ENCODE peak calls at places on chromosomes 6 and 20, in six cellular contexts. J, H, Q, K, A and D are unnamed samples.

GRCh38 chr20:23340524-23340923 is 10.1 kb upstream of the NXT1 start:
- DNase-seq in A (peak; percentile 69), J (peak; percentile 75), K (peak; percentile 64), Q (no peak), H (peak; percentile 68), D (peak; percentile 68)

GRCh38 chr20:5608104-5608447 is 142.1 kb upstream of the SHLD1 start:
- DNase-seq in A (no peak), H (no peak), J (no peak), Q (no peak), K (no peak), D (no peak)

GRCh38 chr20:22389836-22390542 is 194.4 kb downstream of the FOXA2 start:
- DNase-seq in H (no peak), Q (no peak), A (no peak), K (no peak), J (no peak), D (no peak)

GRCh38 chr6:96522469-96523009 is 933 bp downstream of the UFL1 start:
- DNase-seq in H (no peak), J (no peak), Q (no peak), K (peak; percentile 27), A (peak; percentile 14), D (no peak)

GRCh38 chr20:43915209-43916072 is 789 bp downstream of the TOX2 start:
- DNase-seq in A (peak; percentile 23), J (no peak), H (no peak), K (peak; percentile 54), Q (peak; percentile 61), D (peak; percentile 67)

GRCh38 chr20:32968833-32969241 is 35.4 kb downstream of the SUN5 start:
- DNase-seq in H (no peak), Q (no peak), K (peak; percentile 71), J (no peak), A (no peak), D (peak; percentile 4)

GRCh38 chr20:51046021-51046985 is 23.4 kb upstream of the KCNG1 start:
- DNase-seq in K (no peak), A (no peak), H (no peak), Q (no peak), J (no peak), D (no peak)

GRCh38 chr20:3592931-3593330 is 70.3 kb downstream of the GFRA4 start:
- DNase-seq in Q (no peak), H (no peak), J (no peak), A (no peak), K (no peak), D (no peak)

GRCh38 chr6:144344651-144345050 is 59.5 kb downstream of the UTRN start:
- DNase-seq in J (no peak), Q (no peak), H (no peak), K (peak; percentile 63), A (no peak), D (no peak)

GRCh38 chr6:169985121-169986015 is 233.9 kb downstream of the ERMARD start:
- DNase-seq in H (no peak), J (no peak), K (no peak), Q (no peak), A (no peak), D (no peak)

GRCh38 chr6:12415980-12416598 is 125.9 kb downstream of the EDN1 start:
- DNase-seq in Q (no peak), H (no peak), J (no peak), K (no peak), A (no peak), D (no peak)

GRCh38 chr20:61844621-61845020 is 221.1 kb downstream of the TAF4 start:
- DNase-seq in K (no peak), H (no peak), Q (peak; percentile 45), A (no peak), J (peak; percentile 38), D (no peak)

GRCh38 chr20:22862645-22863230 is 172.4 kb upstream of the SSTR4 start:
- DNase-seq in K (no peak), H (no peak), J (no peak), Q (no peak), A (no peak), D (no peak)

GRCh38 chr6:17986656-17987575 is 519 bp downstream of the KIF13A start:
- DNase-seq in J (peak; percentile 78), A (peak; percentile 39), H (peak; percentile 46), Q (peak; percentile 77), K (peak; percentile 13), D (peak; percentile 54)

GRCh38 chr20:1720845-1721475 is 63.4 kb upstream of the SIRPG start:
- DNase-seq in A (no peak), H (no peak), Q (no peak), K (no peak), J (no peak), D (no peak)

GRCh38 chr6:90156861-90157260 is 139.8 kb downstream of the BACH2 start:
- DNase-seq in K (peak; percentile 71), J (no peak), A (no peak), Q (no peak), H (no peak), D (no peak)

GRCh38 chr6:139996253-139996834 is 621.9 kb upstream of the CITED2 start:
- DNase-seq in A (no peak), H (no peak), J (no peak), K (peak; percentile 5), Q (no peak), D (no peak)

GRCh38 chr6:157628463-157628862 is 194.6 kb upstream of the SNX9 start:
- DNase-seq in A (no peak), J (no peak), K (no peak), H (no peak), Q (no peak), D (no peak)

GRCh38 chr6:159758031-159759001 is 3.5 kb upstream of the ACAT2 start:
- DNase-seq in K (no peak), H (no peak), A (peak; percentile 81), J (no peak), Q (no peak), D (no peak)

GRCh38 chr6:143234686-143235085 is 174.0 kb downstream of the AIG1 start:
- DNase-seq in A (no peak), J (no peak), Q (no peak), K (no peak), H (no peak), D (no peak)

GRCh38 chr20:16490696-16491095 is 82.6 kb downstream of the KIF16B start:
- DNase-seq in J (no peak), H (no peak), Q (no peak), A (no peak), K (no peak), D (no peak)

GRCh38 chr6:11358904-11359840 is 126.7 kb upstream of the NEDD9 start:
- DNase-seq in J (no peak), A (no peak), Q (no peak), K (no peak), H (no peak), D (no peak)

GRCh38 chr6:143457563-143458359 is 7.2 kb downstream of the PEX3 start:
- DNase-seq in A (peak; percentile 21), J (no peak), K (no peak), Q (no peak), H (no peak), D (no peak)

GRCh38 chr6:125888989-125889656 is 67.4 kb upstream of the HINT3 start:
- DNase-seq in A (peak; percentile 40), J (no peak), K (peak; percentile 29), Q (no peak), H (no peak), D (peak; percentile 12)
- TF ChIP-seq CTCF in A (peak; percentile 50), J (peak; percentile 17), K (peak; percentile 65), Q (no peak), H (no peak), D (peak; percentile 25)

GRCh38 chr20:47066484-47067270 is 172.0 kb downstream of the EYA2 start:
- DNase-seq in A (peak; percentile 91), H (no peak), Q (no peak), J (no peak), K (no peak), D (no peak)

GRCh38 chr20:47061549-47061948 is 166.9 kb downstream of the EYA2 start:
- DNase-seq in A (no peak), J (no peak), K (no peak), H (no peak), Q (no peak), D (no peak)

GRCh38 chr20:47062226-47062880 is 167.7 kb downstream of the EYA2 start:
- DNase-seq in K (no peak), Q (no peak), A (no peak), J (no peak), H (no peak), D (no peak)

GRCh38 chr20:47063407-47063806 is 168.8 kb downstream of the EYA2 start:
- DNase-seq in A (no peak), H (no peak), K (no peak), Q (peak; percentile 73), J (no peak), D (no peak)

GRCh38 chr20:47063808-47064207 is 169.2 kb downstream of the EYA2 start:
- DNase-seq in K (no peak), Q (no peak), J (no peak), H (no peak), A (no peak), D (no peak)
- TF ChIP-seq CTCF in K (no peak), Q (no peak), J (no peak), H (no peak), A (no peak), D (no peak)

GRCh38 chr6:165552248-165552736 is 110.7 kb downstream of the PDE10A start:
- DNase-seq in Q (no peak), A (no peak), K (no peak), J (no peak), H (no peak), D (no peak)
- TF ChIP-seq CTCF in Q (no peak), A (no peak), K (no peak), J (no peak), H (no peak), D (no peak)

DNA sequence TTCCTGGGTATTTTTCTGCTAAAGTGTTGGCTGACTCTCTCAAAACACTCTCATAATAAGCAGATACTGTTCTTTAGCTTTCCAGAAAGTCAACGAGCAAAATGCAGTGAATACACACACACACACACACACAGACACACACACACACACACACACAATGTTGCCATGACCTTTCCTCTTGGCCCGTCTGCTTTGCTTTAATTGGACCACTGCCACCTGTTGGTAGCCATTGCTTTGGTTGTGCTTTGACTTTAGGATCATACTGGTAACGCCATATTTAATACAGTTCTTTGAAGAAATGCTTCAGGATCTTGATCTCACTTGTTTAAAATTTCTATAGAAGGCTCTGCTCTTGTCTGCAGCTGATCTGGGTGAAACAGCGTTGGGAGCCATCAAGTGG is 4.4 kb downstream of the FIG4 start:
- DNase-seq in A (no peak), H (no peak), J (no peak), K (peak; percentile 47), Q (no peak), D (no peak)
- TF ChIP-seq CTCF in A (no peak), H (no peak), J (no peak), K (no peak), Q (no peak), D (no peak)

GRCh38 chr6:137920331-137920730 is 53.3 kb downstream of the TNFAIP3 start:
- DNase-seq in K (no peak), H (no peak), A (no peak), J (no peak), Q (no peak), D (no peak)
- TF ChIP-seq CTCF in K (no peak), H (no peak), A (no peak), J (no peak), Q (no peak), D (no peak)